ENCODE peak calls at places on chromosomes 12 and 14, in eight cellular contexts. T is GM19239; X is stimulated activated CD4-positive, alpha-beta T cell treated with anti-CD3 and anti-CD28 coated beads, Interleukin-1b, Interleukin-23, amount 100 ng/mL, for 1 hour; F is NCI-H1092; B is mesendoderm; G is hepatic stellate cell; Y is posterior vena cava; O is T-helper 2 cell treated with Interferon-gamma antibody and Interleukin-4, amounts not matched to agents 5 μg/mL and 100 μg/mL, for 36 hours. J is an unnamed sample.
A peak's percentile ranks its signal among the peaks of the same experiment; 100 is the strongest.

GRCh38 chr14:23910876-23911210 is 42.7 kb upstream of the DHRS4 start:
- DNase-seq in O (no peak), T (no peak), X (no peak), Y (no peak), G (no peak), F (no peak), B (no peak), J (no peak)

GRCh38 chr12:123713398-123714301 is 1.5 kb downstream of the ATP6V0A2 start:
- DNase-seq in O (peak; percentile 35), G (peak; percentile 24), Y (no peak), X (no peak), T (no peak), B (peak; percentile 34), F (no peak), J (no peak)

GRCh38 chr14:106268013-106268727 is 741.8 kb downstream of the TMEM121 start:
- DNase-seq in X (peak; percentile 33), G (no peak), F (no peak), Y (peak; percentile 86), T (no peak), B (no peak), O (peak; percentile 52), J (peak; percentile 20)

GRCh38 chr14:86055512-86055911 is 525.6 kb downstream of the FLRT2 start:
- DNase-seq in O (no peak), X (no peak), B (peak; percentile 59), Y (no peak), F (no peak), G (no peak), T (no peak), J (no peak)

GRCh38 chr14:104774453-104775072 is 21.0 kb downstream of the AKT1 start:
- DNase-seq in G (no peak), B (no peak), X (no peak), F (no peak), T (no peak), Y (no peak), O (no peak), J (no peak)

GRCh38 chr12:46921048-46921753 is 95.4 kb upstream of the SLC38A4 start:
- DNase-seq in O (no peak), F (no peak), X (no peak), Y (no peak), B (no peak), G (peak; percentile 20), T (no peak), J (no peak)

GRCh38 chr14:104148433-104149277 is 10.3 kb downstream of the KIF26A start:
- DNase-seq in F (no peak), G (no peak), X (no peak), B (peak; percentile 28), T (no peak), Y (peak; percentile 48), O (no peak), J (no peak)

GRCh38 chr12:77231548-77231947 is 166.2 kb upstream of the E2F7 start:
- DNase-seq in O (no peak), F (no peak), T (no peak), X (no peak), Y (peak; percentile 90), B (no peak), G (no peak), J (no peak)

GRCh38 chr12:129700036-129700435 is 203.8 kb downstream of the TMEM132D start:
- DNase-seq in Y (no peak), X (no peak), B (no peak), G (no peak), O (no peak), F (no peak), T (no peak), J (no peak)

GRCh38 chr12:56146492-56147460 is 5.6 kb upstream of the MYL6B start:
- DNase-seq in X (no peak), O (no peak), Y (no peak), G (no peak), T (no peak), F (no peak), B (no peak), J (no peak)

GRCh38 chr12:96883571-96883970 is 23.5 kb upstream of the NEDD1 start:
- DNase-seq in B (no peak), G (no peak), X (no peak), Y (no peak), O (no peak), T (no peak), F (no peak), J (no peak)

GRCh38 chr12:54279632-54280400 is at the start of gene CBX5:
- DNase-seq in T (peak; percentile 76), G (peak; percentile 99), B (peak; percentile 100), F (peak; percentile 100), O (peak; percentile 99), Y (peak; percentile 100), X (peak; percentile 99), J (peak; percentile 96)

GRCh38 chr12:108232565-108232964 is 103.5 kb downstream of the WSCD2 start:
- DNase-seq in B (no peak), T (no peak), Y (no peak), G (no peak), F (no peak), X (no peak), O (no peak), J (no peak)

GRCh38 chr14:20412876-20413784 is at the start of gene TEP1:
- DNase-seq in X (peak; percentile 25), G (peak; percentile 85), Y (peak; percentile 97), O (peak; percentile 74), T (no peak), B (peak; percentile 92), F (peak; percentile 56), J (peak; percentile 80)

GRCh38 chr14:104936361-104937155 is 11.9 kb downstream of the PLD4 start:
- DNase-seq in B (no peak), F (no peak), O (no peak), X (no peak), G (no peak), Y (no peak), T (no peak), J (peak; percentile 18)

GRCh38 chr14:34465069-34465859 is 3.2 kb upstream of the SPTSSA start:
- DNase-seq in X (no peak), Y (no peak), G (peak; percentile 47), B (peak; percentile 55), F (no peak), O (no peak), T (no peak), J (no peak)

GRCh38 chr14:71592361-71592760 is 339.9 kb upstream of the RGS6 start:
- DNase-seq in G (no peak), F (no peak), T (no peak), X (no peak), B (peak; percentile 50), O (no peak), Y (no peak), J (no peak)

GRCh38 chr12:3597526-3598210 is 106.7 kb downstream of the PRMT8 start:
- DNase-seq in T (no peak), X (no peak), G (no peak), B (no peak), F (no peak), O (no peak), Y (peak; percentile 58), J (no peak)

GRCh38 chr14:73644531-73645247 is at the start of gene DNAL1:
- DNase-seq in T (peak; percentile 95), F (peak; percentile 90), G (peak; percentile 97), O (peak; percentile 94), Y (peak; percentile 98), B (peak; percentile 96), X (peak; percentile 82), J (peak; percentile 99)

GRCh38 chr14:71361335-71361734 is 454.1 kb downstream of the PCNX1 start:
- DNase-seq in T (no peak), B (no peak), F (no peak), X (no peak), G (no peak), Y (no peak), O (no peak), J (no peak)

GRCh38 chr12:55908726-55909512 is 18.8 kb downstream of the PYM1 start:
- DNase-seq in B (no peak), Y (no peak), X (no peak), G (peak; percentile 43), O (no peak), T (no peak), F (no peak), J (no peak)

GRCh38 chr12:12803186-12803585 is 10.0 kb upstream of the DDX47 start:
- DNase-seq in O (peak; percentile 45), T (peak; percentile 62), F (peak; percentile 2), B (no peak), Y (no peak), G (peak; percentile 69), X (peak; percentile 21), J (peak; percentile 68)

GRCh38 chr14:35068238-35069012 is 22.4 kb downstream of the FAM177A1 start:
- DNase-seq in Y (no peak), O (no peak), F (no peak), X (no peak), B (no peak), T (no peak), G (no peak), J (no peak)

GRCh38 chr14:35632276-35633071 is 98.5 kb downstream of the INSM2 start:
- DNase-seq in X (no peak), O (no peak), Y (no peak), T (no peak), G (no peak), F (peak; percentile 14), B (no peak), J (no peak)

GRCh38 chr12:66555113-66555512 is 123.8 kb downstream of the GRIP1 start:
- DNase-seq in G (no peak), Y (no peak), B (no peak), T (no peak), F (no peak), O (no peak), X (no peak), J (no peak)

GRCh38 chr14:51095854-51096823 is 1.2 kb upstream of the TRIM9 start:
- DNase-seq in F (peak; percentile 71), Y (peak; percentile 83), X (no peak), B (peak; percentile 26), O (peak; percentile 4), T (no peak), G (peak; percentile 5), J (no peak)

GRCh38 chr14:65403231-65403630 is 9.3 kb upstream of the FUT8 start:
- DNase-seq in Y (no peak), F (no peak), T (no peak), B (no peak), X (no peak), O (no peak), G (peak; percentile 25), J (no peak)

GRCh38 chr12:6774557-6775062 is 2.3 kb downstream of the LAG3 start:
- DNase-seq in G (no peak), O (no peak), T (no peak), X (no peak), B (no peak), F (no peak), Y (no peak), J (no peak)

GRCh38 chr12:38720661-38721060 is 184.7 kb downstream of the CPNE8 start:
- DNase-seq in G (no peak), T (no peak), Y (no peak), F (no peak), B (no peak), X (no peak), O (no peak), J (no peak)

GRCh38 chr12:57631566-57632368 is 1.2 kb downstream of the B4GALNT1 start:
- DNase-seq in G (peak; percentile 42), B (no peak), T (no peak), F (no peak), X (no peak), O (no peak), Y (no peak), J (no peak)

GRCh38 chr14:51521764-51522163 is 129.9 kb upstream of the FRMD6 start:
- DNase-seq in B (no peak), X (no peak), Y (no peak), G (peak; percentile 29), O (no peak), F (no peak), T (no peak), J (no peak)

GRCh38 chr14:74879427-74880180 is 2.1 kb upstream of the DLST start:
- DNase-seq in F (no peak), Y (no peak), X (no peak), O (no peak), T (no peak), G (no peak), B (peak; percentile 79), J (no peak)

GRCh38 chr14:91331761-91332447 is 85.7 kb downstream of the CCDC88C start:
- DNase-seq in T (no peak), X (no peak), G (no peak), O (no peak), B (no peak), F (no peak), Y (no peak), J (no peak)

GRCh38 chr14:77598366-77599050 is 17.9 kb downstream of the SPTLC2 start:
- DNase-seq in Y (no peak), O (no peak), T (no peak), X (no peak), B (no peak), F (no peak), G (no peak), J (no peak)

J was measured in GM10248.